ENCODE peak calls at places on chromosome 18, in six cellular contexts. M, X, E, K, U and R are unnamed samples.

GRCh38 chr18:43350176-43350575 is 72.9 kb upstream of the SYT4 start:
- DNase-seq in K (no peak), X (no peak), M (no peak), E (no peak), U (no peak), R (no peak)

GRCh38 chr18:23155537-23155936 is 20.3 kb downstream of the CABLES1 start:
- DNase-seq in X (no peak), K (peak; percentile 46), U (no peak), M (no peak), E (no peak), R (no peak)

GRCh38 chr18:70337139-70337972 is 48.5 kb downstream of the SOCS6 start:
- DNase-seq in M (peak; percentile 90), U (no peak), E (no peak), K (peak; percentile 98), X (no peak), R (no peak)

GRCh38 chr18:26574958-26575864 is 26.9 kb upstream of the KCTD1 start:
- DNase-seq in K (peak; percentile 74), M (peak; percentile 55), U (no peak), X (peak; percentile 62), E (no peak), R (peak; percentile 67)

GRCh38 chr18:68298340-68298739 is 416.6 kb downstream of the TMX3 start:
- DNase-seq in K (no peak), U (no peak), X (no peak), M (no peak), E (no peak), R (no peak)

GRCh38 chr18:50802133-50802532 is 17.7 kb downstream of the MRO start:
- DNase-seq in K (peak; percentile 11), E (no peak), M (no peak), U (no peak), X (no peak), R (no peak)

GRCh38 chr18:7904529-7904928 is 337.4 kb downstream of the PTPRM start:
- DNase-seq in M (peak; percentile 71), U (no peak), E (no peak), X (no peak), K (peak; percentile 64), R (no peak)

GRCh38 chr18:55910328-55910727 is 322.3 kb upstream of the TCF4 start:
- DNase-seq in M (no peak), U (no peak), E (no peak), X (no peak), K (peak; percentile 31), R (no peak)

GRCh38 chr18:6881034-6881800 is 151.7 kb downstream of the ARHGAP28 start:
- DNase-seq in K (no peak), E (no peak), M (no peak), U (no peak), X (no peak), R (no peak)

GRCh38 chr18:6885992-6886823 is 156.7 kb downstream of the ARHGAP28 start:
- DNase-seq in M (peak; percentile 70), X (peak; percentile 46), U (no peak), E (peak; percentile 41), K (peak; percentile 40), R (peak; percentile 62)

GRCh38 chr18:6886931-6887330 is 157.4 kb downstream of the ARHGAP28 start:
- DNase-seq in X (no peak), E (no peak), U (no peak), K (no peak), M (no peak), R (no peak)

GRCh38 chr18:6879508-6880195 is 150.1 kb downstream of the ARHGAP28 start:
- DNase-seq in E (no peak), X (no peak), U (no peak), M (no peak), K (no peak), R (no peak)

DNA sequence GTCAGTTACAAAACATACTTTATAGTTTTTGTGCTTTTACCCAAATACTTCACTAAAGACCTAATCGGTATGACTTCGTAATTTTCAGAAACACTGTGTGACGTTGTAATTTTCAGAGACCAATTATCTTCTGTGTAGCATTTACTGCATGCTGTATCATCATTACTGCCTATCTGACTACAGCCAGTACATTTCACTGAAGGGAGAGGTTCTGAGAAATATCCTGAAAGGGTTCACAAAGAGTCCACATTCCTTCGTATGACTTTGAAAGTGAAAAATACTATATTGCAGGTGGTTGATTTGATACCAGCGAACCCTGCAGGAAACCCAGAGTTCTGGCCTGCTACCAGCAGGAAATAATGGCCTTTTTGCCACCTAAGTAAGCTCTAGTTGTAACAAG is 155.4 kb downstream of the ARHGAP28 start:
- DNase-seq in M (no peak), U (no peak), E (no peak), K (no peak), X (no peak), R (no peak)
- TF ChIP-seq CTCF in M (no peak), U (no peak), E (no peak), K (no peak), X (no peak), R (no peak)

DNA sequence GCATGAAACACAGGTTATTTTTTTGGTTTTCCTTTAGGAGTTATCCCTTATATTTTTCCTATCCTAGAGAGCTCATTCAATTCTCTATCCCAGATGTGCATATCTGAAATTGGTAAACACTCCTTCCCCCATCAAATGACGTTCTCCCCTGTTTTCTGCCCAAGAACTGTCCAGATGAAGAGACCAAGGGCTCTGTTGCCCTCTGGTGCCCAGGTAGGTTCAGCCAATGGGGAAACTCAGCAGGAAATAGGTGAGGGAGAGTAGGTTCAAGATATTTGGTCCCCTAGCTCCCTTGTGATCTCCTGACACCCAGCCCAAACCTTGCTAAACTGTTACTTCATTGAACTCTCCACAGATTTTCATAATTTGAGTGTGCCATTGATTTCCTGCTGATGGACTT is 14.1 kb upstream of the INO80C start:
- DNase-seq in E (no peak), U (no peak), X (no peak), K (no peak), M (no peak), R (no peak)
- TF ChIP-seq CTCF in E (peak; percentile 21), U (no peak), X (no peak), K (peak; percentile 49), M (no peak), R (no peak)

DNA sequence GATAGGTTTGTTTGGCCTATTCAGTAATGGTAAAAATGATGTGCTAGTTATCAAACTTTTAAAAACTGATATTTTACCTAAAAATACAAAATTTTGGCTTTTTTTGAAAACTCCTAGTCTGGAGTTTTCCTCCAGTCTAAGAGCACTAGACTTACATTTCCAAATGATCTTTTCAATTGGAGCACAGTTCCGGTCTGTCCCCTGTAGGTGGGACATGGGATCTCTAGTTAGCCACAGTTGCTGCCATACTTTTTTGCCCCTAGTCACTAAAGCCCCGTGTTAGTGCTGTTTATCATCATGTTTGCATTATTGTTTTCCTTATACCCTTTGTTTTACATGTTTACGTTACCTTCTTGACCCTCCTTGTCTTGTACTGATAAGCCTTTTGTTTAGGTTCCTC is 52.4 kb downstream of the RELCH start:
- DNase-seq in U (no peak), K (no peak), E (no peak), X (no peak), M (no peak), R (no peak)
- TF ChIP-seq CTCF in U (no peak), K (no peak), E (no peak), X (no peak), M (no peak), R (no peak)

GRCh38 chr18:29434650-29435049 is 1257.7 kb upstream of the CDH2 start:
- DNase-seq in U (no peak), X (no peak), M (no peak), E (no peak), K (no peak), R (no peak)

GRCh38 chr18:29436459-29436858 is 1259.5 kb upstream of the CDH2 start:
- DNase-seq in X (no peak), U (no peak), K (no peak), E (no peak), M (no peak), R (no peak)

DNA sequence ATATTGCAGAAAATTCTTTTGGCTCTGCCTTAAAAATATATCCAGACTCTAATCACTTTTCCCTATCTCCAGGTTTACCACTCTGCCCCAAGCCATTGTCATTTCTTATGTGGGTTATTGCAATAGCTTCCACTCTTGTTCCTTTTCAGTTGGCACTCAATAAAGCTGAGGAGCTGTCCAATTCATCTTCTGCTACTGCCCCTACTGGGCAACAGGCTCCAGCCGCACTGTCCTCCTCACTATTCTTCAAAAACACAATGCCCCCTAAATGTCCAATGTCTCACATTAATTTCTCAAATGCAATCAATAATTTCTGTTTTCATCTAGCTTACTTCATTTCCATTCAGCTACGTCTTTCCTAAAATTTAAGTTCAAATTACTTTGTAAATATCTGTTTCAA is 1262.5 kb upstream of the CDH2 start:
- DNase-seq in X (no peak), E (no peak), M (no peak), K (no peak), U (no peak), R (no peak)
- TF ChIP-seq CTCF in X (no peak), E (no peak), M (peak; percentile 28), K (peak; percentile 13), U (no peak), R (no peak)

GRCh38 chr18:59140287-59140885 is 702 bp downstream of the SEC11C start:
- DNase-seq in M (peak; percentile 43), X (no peak), E (no peak), K (peak; percentile 38), U (no peak), R (no peak)
- TF ChIP-seq CTCF in M (no peak), X (no peak), E (no peak), K (no peak), U (no peak), R (no peak)

GRCh38 chr18:524496-524895 is 24.0 kb upstream of the COLEC12 start:
- DNase-seq in E (no peak), X (no peak), U (no peak), K (no peak), M (peak; percentile 60), R (no peak)

GRCh38 chr18:526681-527080 is 26.2 kb upstream of the COLEC12 start:
- DNase-seq in E (no peak), M (no peak), K (no peak), X (no peak), U (no peak), R (no peak)

GRCh38 chr18:527136-527535 is 26.6 kb upstream of the COLEC12 start:
- DNase-seq in M (no peak), E (no peak), U (no peak), X (no peak), K (no peak), R (no peak)

GRCh38 chr18:519019-519879 is 18.7 kb upstream of the COLEC12 start:
- DNase-seq in E (no peak), M (peak; percentile 76), K (no peak), X (peak; percentile 38), U (no peak), R (no peak)

DNA sequence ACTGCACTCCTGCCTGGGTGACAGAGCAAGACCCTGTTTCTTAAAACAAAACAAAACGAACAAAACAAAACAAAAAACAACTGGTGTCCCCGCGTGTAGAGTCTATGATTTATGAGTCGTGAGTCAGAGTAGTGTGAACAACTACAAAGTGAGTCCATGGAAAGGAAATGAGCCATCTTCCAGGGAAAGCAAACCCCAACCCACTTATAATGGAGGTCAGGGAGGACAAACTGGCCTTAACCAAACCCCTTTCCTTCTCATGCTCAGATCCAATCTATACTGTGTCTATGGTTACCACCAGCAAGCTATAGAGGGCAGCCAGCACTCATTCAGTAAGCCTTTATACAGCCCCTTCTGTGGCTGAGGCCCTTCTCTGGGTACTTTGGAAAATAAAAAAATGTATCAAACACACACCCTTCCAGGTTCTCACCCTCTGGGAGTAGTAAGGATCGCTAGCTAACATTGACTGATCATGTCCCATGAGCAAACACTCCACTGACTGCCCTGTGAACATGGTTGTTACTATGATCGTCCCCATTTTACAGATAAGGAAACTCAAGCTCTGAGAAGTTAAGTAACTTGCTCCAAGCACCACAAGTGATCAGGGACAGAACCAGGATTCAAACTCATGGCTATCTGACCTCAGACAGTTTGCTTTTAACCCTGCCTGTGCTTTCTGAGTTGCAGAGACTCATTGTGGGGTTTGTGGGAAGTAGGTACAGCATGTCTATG is 24.7 kb upstream of the COLEC12 start:
- DNase-seq in K (peak; percentile 10), E (no peak), U (no peak), M (peak; percentile 87), X (no peak), R (no peak)
- TF ChIP-seq CTCF in K (no peak), E (no peak), U (no peak), M (no peak), X (no peak), R (no peak)